ENCODE peak calls at places on chromosomes 5 and 9, in ten cellular contexts. Y, W, A, D, K, E, S, C, V and B are unnamed samples.

GRCh38 chr9:95434116-95435073 is 82.4 kb downstream of the PTCH1 start:
- DNase-seq in W (no peak), V (no peak), E (no peak), C (no peak), S (no peak), D (no peak), K (no peak), A (no peak), Y (no peak), B (no peak)

GRCh38 chr5:127723571-127723970 is 20.4 kb downstream of the CCDC192 start:
- DNase-seq in S (no peak), C (no peak), K (no peak), E (no peak), V (no peak), D (no peak), Y (no peak), W (peak; percentile 37), A (no peak), B (no peak)

GRCh38 chr5:16600397-16600796 is 16.4 kb downstream of the RETREG1 start:
- DNase-seq in Y (peak; percentile 29), K (no peak), C (no peak), D (no peak), E (peak; percentile 29), S (no peak), V (no peak), A (no peak), W (peak; percentile 88), B (peak; percentile 26)

GRCh38 chr5:136729901-136730355 is 364.6 kb upstream of the TRPC7 start:
- DNase-seq in K (no peak), V (peak; percentile 4), A (no peak), Y (no peak), W (no peak), E (no peak), D (no peak), S (no peak), C (no peak), B (no peak)

GRCh38 chr9:124321935-124322334 is 64.2 kb downstream of the NEK6 start:
- DNase-seq in V (no peak), E (no peak), C (no peak), W (no peak), S (no peak), A (no peak), Y (no peak), K (no peak), D (no peak), B (no peak)

GRCh38 chr5:11166906-11167305 is 405.9 kb upstream of the DAP start:
- DNase-seq in Y (no peak), V (no peak), W (no peak), C (no peak), S (no peak), E (no peak), K (no peak), D (no peak), A (no peak), B (no peak)

GRCh38 chr5:125384071-125384470 is 637.6 kb upstream of the ZNF608 start:
- DNase-seq in E (no peak), A (no peak), V (no peak), W (no peak), C (no peak), Y (no peak), K (no peak), D (no peak), S (no peak), B (no peak)

GRCh38 chr9:23477908-23478307 is 348.1 kb downstream of the ELAVL2 start:
- DNase-seq in E (no peak), S (no peak), V (no peak), C (no peak), Y (no peak), K (no peak), D (no peak), A (no peak), W (no peak), B (no peak)

GRCh38 chr9:92291577-92291976 is 1.9 kb downstream of the IARS1 start:
- DNase-seq in E (no peak), K (no peak), W (no peak), C (no peak), V (no peak), S (no peak), D (no peak), Y (no peak), A (no peak), B (no peak)

GRCh38 chr5:99061299-99061698 is 132.5 kb upstream of the CHD1 start:
- DNase-seq in K (no peak), E (no peak), D (no peak), Y (no peak), W (no peak), A (no peak), C (no peak), V (no peak), S (no peak), B (no peak)

GRCh38 chr5:179780343-179780742 is 13.4 kb upstream of the LTC4S start:
- DNase-seq in S (no peak), D (no peak), W (no peak), E (no peak), K (no peak), C (no peak), V (no peak), Y (no peak), A (no peak), B (no peak)

GRCh38 chr9:112884086-112884485 is 6.6 kb downstream of the SLC46A2 start:
- DNase-seq in W (no peak), E (no peak), A (no peak), V (peak; percentile 67), C (no peak), Y (no peak), K (peak; percentile 24), S (no peak), D (no peak), B (no peak)

GRCh38 chr9:121286973-121287721 is 19.2 kb downstream of the GSN start:
- DNase-seq in S (no peak), A (no peak), V (peak; percentile 99), D (peak; percentile 83), W (peak; percentile 88), E (peak; percentile 47), C (peak; percentile 77), Y (peak; percentile 99), K (no peak), B (peak; percentile 54)

GRCh38 chr5:175021886-175022285 is 297.5 kb downstream of the MSX2 start:
- DNase-seq in D (no peak), A (no peak), Y (no peak), V (no peak), K (no peak), C (no peak), S (no peak), W (no peak), E (no peak), B (no peak)

GRCh38 chr5:121189569-121190305 is 661.9 kb upstream of the FTMT start:
- DNase-seq in S (no peak), V (no peak), E (no peak), D (no peak), K (no peak), C (no peak), W (peak; percentile 18), A (no peak), Y (peak; percentile 29), B (peak; percentile 23)

GRCh38 chr9:131304676-131305366 is 15.3 kb downstream of the PLPP7 start:
- DNase-seq in D (no peak), S (no peak), W (no peak), E (no peak), K (no peak), C (no peak), A (no peak), Y (no peak), V (no peak), B (no peak)

GRCh38 chr9:119368681-119369581 is at the start of gene BRINP1:
- DNase-seq in A (no peak), K (no peak), W (peak; percentile 40), C (peak; percentile 81), V (peak; percentile 76), Y (no peak), E (peak; percentile 74), S (peak; percentile 89), D (no peak), B (peak; percentile 94)

GRCh38 chr5:150122158-150122510 is 33.5 kb downstream of the PDGFRB start:
- DNase-seq in S (no peak), E (no peak), Y (no peak), K (no peak), A (no peak), W (no peak), C (peak; percentile 67), V (peak; percentile 23), D (no peak), B (no peak)

GRCh38 chr5:64954518-64954917 is 185.8 kb downstream of the CWC27 start:
- DNase-seq in C (no peak), Y (no peak), A (no peak), S (no peak), V (no peak), E (no peak), K (no peak), W (no peak), D (no peak), B (no peak)

GRCh38 chr9:214488-215448 is at the start of gene DOCK8:
- DNase-seq in D (peak; percentile 1), Y (peak; percentile 65), C (peak; percentile 89), V (peak; percentile 77), S (peak; percentile 77), E (no peak), K (peak; percentile 84), A (peak; percentile 17), W (peak; percentile 63), B (no peak)

GRCh38 chr9:14961372-14962068 is 51.3 kb upstream of the FREM1 start:
- DNase-seq in V (no peak), D (no peak), C (no peak), S (no peak), E (no peak), K (no peak), A (no peak), Y (no peak), W (no peak), B (no peak)

GRCh38 chr5:131109540-131110255 is 55.4 kb downstream of the HINT1 start:
- DNase-seq in D (peak; percentile 0), C (no peak), V (peak; percentile 34), E (no peak), W (no peak), Y (peak; percentile 47), S (no peak), A (no peak), K (no peak), B (peak; percentile 34)

GRCh38 chr5:119400248-119400647 is 44.4 kb downstream of the TNFAIP8 start:
- DNase-seq in W (no peak), D (no peak), K (no peak), C (peak; percentile 29), E (no peak), Y (no peak), S (no peak), A (no peak), V (peak; percentile 89), B (no peak)

GRCh38 chr5:56693220-56693579 is 122.1 kb upstream of the MAP3K1 start:
- DNase-seq in E (no peak), W (no peak), D (no peak), C (no peak), V (no peak), S (no peak), A (no peak), Y (no peak), K (no peak), B (no peak)

GRCh38 chr9:83509372-83509771 is 28.8 kb downstream of the FRMD3 start:
- DNase-seq in A (no peak), Y (no peak), K (no peak), C (no peak), E (no peak), V (no peak), W (no peak), S (no peak), D (peak; percentile 61), B (no peak)

GRCh38 chr5:60092671-60093422 is 199.3 kb upstream of the PDE4D start:
- DNase-seq in E (no peak), S (no peak), K (no peak), A (no peak), W (no peak), C (no peak), D (no peak), Y (peak; percentile 14), V (peak; percentile 72), B (no peak)

GRCh38 chr9:126304207-126304945 is 22.3 kb upstream of the MVB12B start:
- DNase-seq in V (no peak), D (no peak), Y (no peak), S (no peak), E (no peak), W (no peak), A (no peak), C (no peak), K (peak; percentile 41), B (no peak)

GRCh38 chr5:159453209-159453608 is 122.9 kb upstream of the IL12B start:
- DNase-seq in S (no peak), C (no peak), V (no peak), A (no peak), Y (no peak), K (peak; percentile 54), W (no peak), E (no peak), D (no peak), B (no peak)